ENCODE peak calls at places on chromosomes 12 and 14, in five cellular contexts. B is lower lobe of right lung; I is left cardiac atrium; R is activated naive CD4-positive, alpha-beta T cell treated with anti-CD3 and anti-CD28 coated beads for 36 hours; K is GM12891. Z is an unnamed sample.

GRCh38 chr12:55931780-55932545 is 1.0 kb downstream of the DGKA start:
- DNase-seq in K (no peak), R (peak), I (peak), B (peak), Z (peak)

GRCh38 chr14:38786921-38787320 is 316.1 kb downstream of the SEC23A start:
- DNase-seq in R (no peak), I (no peak), B (no peak), K (no peak), Z (no peak)

GRCh38 chr12:111170559-111170958 is 198.3 kb downstream of the PHETA1 start:
- DNase-seq in R (no peak), K (no peak), B (no peak), I (no peak), Z (peak)

GRCh38 chr12:26426652-26427051 is 231.3 kb downstream of the SSPN start:
- DNase-seq in K (no peak), B (no peak), I (no peak), R (no peak), Z (no peak)

GRCh38 chr12:57984629-57985151 is 43.3 kb downstream of the ATP23 start:
- DNase-seq in I (no peak), B (no peak), R (no peak), K (no peak), Z (no peak)

GRCh38 chr12:116827432-116827831 is 53.8 kb downstream of the HRK start:
- DNase-seq in B (no peak), I (no peak), R (no peak), K (no peak), Z (no peak)

GRCh38 chr14:27427796-27428195 is 830.0 kb upstream of the NOVA1 start:
- DNase-seq in B (no peak), K (no peak), I (no peak), R (no peak), Z (no peak)

GRCh38 chr12:104825408-104825807 is 132.7 kb downstream of the SLC41A2 start:
- DNase-seq in I (no peak), R (peak), K (no peak), B (no peak), Z (no peak)

GRCh38 chr12:27382126-27382795 is 49.6 kb downstream of the BMAL2 start:
- DNase-seq in I (no peak), R (no peak), K (no peak), B (no peak), Z (no peak)

GRCh38 chr12:89960607-89961394 is 252.2 kb upstream of the ATP2B1 start:
- DNase-seq in R (no peak), I (no peak), K (no peak), B (no peak), Z (no peak)

GRCh38 chr12:49057888-49058287 is 2.7 kb downstream of the KMT2D start:
- DNase-seq in B (no peak), K (no peak), R (no peak), I (no peak), Z (no peak)

Z was measured in germinal center.